ENCODE peak calls at places on chromosomes 11 and 22, in eight cellular contexts. X is HFF-Myc, Y is left ventricle myocardium inferior, O is PC-9, H is AG10803, Q is fibroblast of lung, L is HCT116, V is SK-N-SH. I is an unnamed sample.

GRCh38 chr11:28566643-28567042 is 458.5 kb downstream of the METTL15 start:
- DNase-seq in Y (peak), O (no peak), V (peak), X (peak), Q (peak), H (peak), L (peak), I (peak)

GRCh38 chr11:73249304-73249703 is 22.8 kb upstream of the P2RY6 start:
- DNase-seq in H (no peak), Y (no peak), L (no peak), X (no peak), O (peak), Q (no peak), V (no peak), I (peak)

GRCh38 chr22:49373801-49374226 is 453.9 kb downstream of the BRD1 start:
- DNase-seq in X (no peak), L (no peak), Y (no peak), O (no peak), V (no peak), H (no peak), Q (no peak), I (no peak)

GRCh38 chr11:115528217-115528616 is 24.0 kb upstream of the CADM1 start:
- DNase-seq in H (no peak), X (no peak), V (no peak), L (no peak), O (no peak), Y (peak), Q (no peak), I (no peak)

GRCh38 chr22:48432721-48433518 is 1394.8 kb downstream of the BRD1 start:
- DNase-seq in Q (no peak), H (peak), O (no peak), V (no peak), L (no peak), Y (no peak), X (no peak), I (no peak)

GRCh38 chr22:44913198-44913983 is 96.4 kb downstream of the PHF21B start:
- DNase-seq in O (no peak), Y (no peak), L (no peak), H (no peak), V (no peak), Q (no peak), X (no peak), I (no peak)

GRCh38 chr11:65071907-65072630 is 11.8 kb downstream of the CDCA5 start:
- DNase-seq in Y (no peak), H (no peak), X (no peak), V (no peak), L (no peak), Q (no peak), O (peak), I (no peak)

GRCh38 chr22:31247726-31248125 is 35.6 kb downstream of the LIMK2 start:
- DNase-seq in V (peak), Y (no peak), Q (no peak), H (no peak), X (no peak), O (no peak), L (no peak), I (no peak)

GRCh38 chr11:64559351-64560138 is 31.5 kb upstream of the SLC22A12 start:
- DNase-seq in Q (no peak), L (no peak), X (no peak), Y (no peak), H (no peak), O (no peak), V (no peak), I (no peak)

GRCh38 chr11:45273509-45273908 is 12.6 kb downstream of the SYT13 start:
- DNase-seq in Y (no peak), H (no peak), Q (no peak), O (no peak), V (no peak), X (no peak), L (no peak), I (no peak)

GRCh38 chr11:19437760-19438159 is 197.0 kb upstream of the E2F8 start:
- DNase-seq in V (no peak), Y (no peak), Q (peak), O (peak), H (peak), X (no peak), L (no peak), I (peak)

GRCh38 chr11:95144313-95145235 is 54.9 kb downstream of the ENDOD1 start:
- DNase-seq in H (no peak), O (no peak), L (no peak), Q (no peak), Y (no peak), X (no peak), V (no peak), I (peak)

GRCh38 chr22:26273011-26273675 is 103.9 kb downstream of the SEZ6L start:
- DNase-seq in Y (no peak), L (no peak), X (no peak), O (no peak), V (no peak), H (no peak), Q (no peak), I (no peak)

GRCh38 chr11:64686466-64687175 is 36.4 kb downstream of the NRXN2 start:
- DNase-seq in V (no peak), H (no peak), L (no peak), Y (no peak), Q (no peak), X (no peak), O (no peak), I (no peak)

GRCh38 chr11:64906314-64906635 is 10.7 kb downstream of the ATG2A start:
- DNase-seq in V (no peak), Q (no peak), X (no peak), Y (no peak), L (no peak), O (no peak), H (no peak), I (no peak)

GRCh38 chr11:129434641-129435498 is 59.2 kb downstream of the BARX2 start:
- DNase-seq in O (peak), Q (no peak), L (no peak), H (no peak), Y (no peak), X (no peak), V (no peak), I (no peak)

GRCh38 chr11:69173925-69174591 is 18.3 kb downstream of the SMIM38 start:
- DNase-seq in V (no peak), H (peak), Q (peak), L (no peak), Y (no peak), O (no peak), X (no peak), I (peak)

GRCh38 chr11:60902625-60903024 is 3.8 kb downstream of the PRPF19 start:
- DNase-seq in X (no peak), H (no peak), Y (no peak), L (no peak), O (no peak), V (no peak), Q (no peak), I (no peak)

GRCh38 chr11:13035711-13036110 is 26.6 kb downstream of the RASSF10 start:
- DNase-seq in H (no peak), Q (no peak), V (no peak), O (no peak), Y (no peak), L (no peak), X (no peak), I (no peak)

GRCh38 chr11:13040969-13041561 is 31.9 kb downstream of the RASSF10 start:
- DNase-seq in Q (no peak), X (no peak), H (no peak), O (no peak), Y (no peak), V (no peak), L (no peak), I (no peak)

GRCh38 chr11:13036235-13036634 is 27.1 kb downstream of the RASSF10 start:
- DNase-seq in L (no peak), X (no peak), Y (no peak), Q (no peak), O (no peak), V (no peak), H (no peak), I (no peak)

GRCh38 chr11:13033760-13034533 is 24.8 kb downstream of the RASSF10 start:
- DNase-seq in Y (no peak), X (no peak), L (no peak), Q (no peak), O (no peak), H (no peak), V (peak), I (no peak)

DNA sequence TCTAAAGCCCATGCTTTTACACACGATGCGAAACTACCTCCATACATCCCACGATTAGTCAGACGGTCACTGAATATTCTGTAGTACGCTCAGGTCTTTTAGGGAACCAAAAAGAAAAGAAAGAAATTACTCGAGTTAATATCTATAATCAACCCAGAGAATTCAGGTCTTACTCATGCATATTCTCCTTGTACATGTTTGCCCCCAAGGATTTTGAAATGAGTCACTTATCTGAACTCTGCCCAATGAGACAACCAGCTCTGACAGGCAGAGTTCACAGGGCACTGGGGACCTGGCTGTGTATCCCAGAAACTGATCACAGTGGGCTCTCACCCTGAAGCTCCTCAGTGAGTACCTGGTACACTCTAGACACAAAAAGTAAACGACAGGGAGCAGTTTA is 29.2 kb downstream of the RASSF10 start:
- DNase-seq in Q (no peak), L (no peak), H (no peak), Y (no peak), O (no peak), V (no peak), X (no peak), I (no peak)
- H3K4me3 ChIP-seq in Q (no peak), L (no peak), H (no peak), Y (no peak), O (no peak), V (no peak), X (no peak), I (no peak)

GRCh38 chr11:67438121-67438902 is 830 bp upstream of the PTPRCAP start:
- DNase-seq in Q (no peak), Y (no peak), V (no peak), O (no peak), H (no peak), X (no peak), L (no peak), I (no peak)
- TF ChIP-seq CTCF in Q (no peak), Y (no peak), V (no peak), O (no peak), H (no peak), X (no peak), L (no peak), I (no peak)

GRCh38 chr22:41308544-41308947 is 7.2 kb downstream of the ZC3H7B start:
- DNase-seq in Y (no peak), V (no peak), Q (no peak), X (no peak), O (no peak), H (peak), L (no peak), I (peak)
- H3K4me3 ChIP-seq in Y (no peak), V (no peak), Q (no peak), X (no peak), O (no peak), H (no peak), L (no peak), I (no peak)

GRCh38 chr11:2398664-2399355 is 1.7 kb upstream of the TSSC4 start:
- DNase-seq in Y (no peak), X (no peak), H (no peak), V (peak), O (no peak), L (no peak), Q (no peak), I (no peak)
- TF ChIP-seq CTCF in Y (peak), X (peak), H (no peak), V (peak), O (no peak), L (no peak), Q (no peak), I (no peak)

GRCh38 chr22:46430961-46431838 is 95.7 kb downstream of the TRMU start:
- DNase-seq in Y (no peak), H (no peak), O (no peak), X (no peak), L (no peak), Q (no peak), V (no peak), I (no peak)

GRCh38 chr22:46429327-46429853 is 93.9 kb downstream of the TRMU start:
- DNase-seq in H (no peak), Y (no peak), L (no peak), V (no peak), Q (no peak), X (no peak), O (no peak), I (no peak)

GRCh38 chr22:46433318-46433717 is 97.8 kb downstream of the TRMU start:
- DNase-seq in L (no peak), X (no peak), Y (no peak), O (no peak), V (no peak), H (no peak), Q (no peak), I (no peak)

GRCh38 chr22:46428602-46429326 is 93.2 kb downstream of the TRMU start:
- DNase-seq in O (no peak), V (no peak), L (no peak), Q (no peak), X (no peak), Y (no peak), H (no peak), I (no peak)

GRCh38 chr22:46432164-46433068 is 96.9 kb downstream of the TRMU start:
- DNase-seq in Y (no peak), L (no peak), O (no peak), H (peak), V (no peak), X (no peak), Q (no peak), I (peak)
- H3K4me3 ChIP-seq in Y (peak), L (no peak), O (no peak), H (peak), V (no peak), X (no peak), Q (no peak), I (no peak)

DNA sequence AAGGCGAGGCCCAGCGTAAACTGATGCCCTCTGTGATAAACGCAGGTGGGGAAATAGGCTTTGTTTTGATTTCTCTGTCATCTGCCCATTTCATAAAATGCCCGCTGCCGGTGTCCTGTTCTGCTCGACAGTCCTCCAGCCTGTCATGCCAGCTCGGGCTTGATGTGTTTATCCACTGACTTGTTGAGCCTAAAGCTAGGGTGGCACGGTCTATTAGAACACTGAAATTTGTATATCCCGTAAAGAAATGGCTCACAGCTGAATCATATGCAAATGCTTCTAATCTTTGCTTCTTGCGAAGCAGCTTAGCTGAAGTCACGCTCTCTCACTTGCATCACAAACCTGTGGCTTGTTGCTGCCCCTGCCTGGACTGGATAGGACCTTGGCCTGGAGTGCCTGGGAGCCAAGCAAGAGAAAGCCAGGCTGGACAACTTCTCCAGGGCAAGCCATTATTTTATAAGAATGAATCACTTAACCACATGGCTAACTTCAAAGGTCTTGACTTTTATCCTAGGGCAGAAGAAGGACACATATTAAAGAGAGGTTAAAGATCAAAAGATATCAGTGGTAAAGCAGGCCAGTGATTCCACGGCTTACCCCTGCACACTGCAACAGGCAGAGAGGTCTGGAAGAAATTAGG is 33.1 kb downstream of the EHF start:
- DNase-seq in Y (no peak), X (peak), Q (peak), O (peak), H (peak), V (no peak), L (peak), I (peak)
- TF ChIP-seq CTCF in Y (peak), X (no peak), Q (no peak), O (peak), H (peak), V (no peak), L (no peak), I (peak)

GRCh38 chr11:36793542-36793926 is 195.5 kb upstream of the RAG2 start:
- DNase-seq in Q (peak), X (no peak), V (peak), Y (no peak), H (no peak), L (no peak), O (no peak), I (peak)

GRCh38 chr11:36791957-36792356 is 193.9 kb upstream of the RAG2 start:
- DNase-seq in V (no peak), X (no peak), O (no peak), L (no peak), Q (no peak), Y (no peak), H (no peak), I (no peak)

GRCh38 chr11:36792870-36793541 is 195.0 kb upstream of the RAG2 start:
- DNase-seq in L (no peak), Q (peak), H (no peak), Y (no peak), V (no peak), X (no peak), O (no peak), I (peak)

DNA sequence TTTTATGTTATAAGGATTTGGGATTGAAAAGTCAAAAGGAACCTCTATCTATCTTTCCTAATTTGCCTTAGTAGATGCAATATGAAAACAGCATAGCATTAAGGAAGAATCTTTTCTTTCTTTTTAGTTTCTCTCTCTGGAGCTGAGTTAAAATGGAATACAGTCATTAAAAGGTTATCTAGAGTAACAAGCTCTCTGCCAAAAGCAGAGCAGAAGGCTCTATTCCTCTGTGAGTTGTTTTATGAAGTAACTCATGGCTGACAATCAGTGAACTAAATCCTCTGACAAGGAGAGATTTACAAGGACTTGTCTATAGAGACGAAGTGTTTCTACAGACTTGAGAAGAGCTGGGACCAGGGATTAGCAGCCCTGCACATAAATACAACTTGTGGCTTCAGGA is 192.4 kb upstream of the RAG2 start:
- DNase-seq in Y (no peak), L (no peak), Q (no peak), X (no peak), V (no peak), H (no peak), O (no peak), I (peak)
- H3K4me3 ChIP-seq in Y (no peak), L (no peak), Q (no peak), X (no peak), V (no peak), H (no peak), O (no peak), I (no peak)

DNA sequence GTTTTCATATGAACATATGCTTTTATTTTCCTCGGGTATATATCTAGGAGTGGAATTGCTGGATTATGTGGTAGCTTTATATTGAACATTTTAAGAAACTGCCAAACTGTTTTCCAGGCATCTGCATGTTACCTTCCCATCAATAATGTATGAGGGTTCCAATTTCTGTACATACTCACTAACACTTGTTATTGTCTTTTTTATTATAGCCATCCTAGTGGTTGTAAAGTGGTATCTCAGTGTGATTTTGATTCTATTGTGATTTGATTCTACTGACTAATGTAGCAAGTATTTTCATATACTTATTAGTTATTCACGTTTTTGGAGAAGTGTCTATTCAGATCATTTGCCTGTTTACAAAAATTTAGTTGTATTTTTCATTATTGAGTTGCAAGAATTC is 2.0 kb downstream of the ANO5 start:
- DNase-seq in H (no peak), Q (no peak), Y (no peak), V (no peak), L (no peak), X (no peak), O (no peak), I (no peak)
- TF ChIP-seq CTCF in H (no peak), Q (no peak), Y (no peak), V (peak), L (no peak), X (no peak), O (no peak), I (no peak)

DNA sequence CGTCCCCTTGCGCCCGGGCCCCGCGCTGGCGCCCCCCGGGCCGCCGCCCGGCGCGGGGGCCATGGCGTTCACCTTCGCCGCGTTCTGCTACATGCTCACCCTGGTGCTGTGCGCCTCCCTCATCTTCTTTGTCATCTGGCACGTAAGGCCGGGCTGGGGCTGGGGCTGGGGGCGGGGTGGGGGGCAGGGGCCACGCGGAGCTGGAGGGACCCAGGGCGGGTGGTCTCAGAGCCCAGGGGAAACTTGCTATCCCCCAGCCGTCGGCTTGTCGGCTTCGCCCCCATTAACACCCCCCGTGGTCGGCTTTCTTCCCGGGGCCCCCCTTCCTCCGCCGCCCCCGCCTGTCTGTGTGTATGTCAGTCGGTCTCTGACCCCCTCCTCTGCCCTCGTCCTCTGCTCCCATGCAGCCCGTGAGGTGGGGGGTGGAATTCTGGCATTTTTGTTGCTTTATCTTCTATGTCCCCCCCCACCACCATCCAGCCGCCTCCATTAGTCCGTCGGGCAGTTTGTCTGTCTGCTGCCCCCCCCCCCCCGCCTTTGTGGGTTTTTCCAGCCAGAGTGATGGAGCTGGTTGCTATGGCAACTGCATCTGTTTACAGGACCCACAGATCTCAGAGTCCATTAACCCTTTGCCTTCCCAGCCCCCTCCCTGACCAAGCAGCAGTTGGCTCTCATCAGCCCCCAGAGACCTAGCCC is 569 bp downstream of the CNIH2 start:
- DNase-seq in V (peak), H (peak), L (no peak), X (no peak), O (no peak), Q (no peak), Y (no peak), I (no peak)
- H3K4me3 ChIP-seq in V (peak), H (no peak), L (no peak), X (no peak), O (no peak), Q (no peak), Y (peak), I (peak)

GRCh38 chr11:83306385-83307080 is 20.4 kb upstream of the CCDC90B start:
- DNase-seq in Q (no peak), Y (no peak), O (no peak), X (no peak), V (no peak), H (no peak), L (no peak), I (no peak)
- TF ChIP-seq CTCF in Q (peak), Y (no peak), O (no peak), X (no peak), V (no peak), H (no peak), L (no peak), I (no peak)

I was measured in fibroblast of the aortic adventitia.